ENCODE peak calls at places on chromosomes 6 and 20, in eight cellular contexts. I is left lung; S is breast epithelium; T is CD8-positive, alpha-beta T cell; O is heart right ventricle; K is psoas muscle; F is pancreas; G is A673. D is an unnamed sample. For H3K4me1 and H3K27me3, the result is how much of the 10 kb centered on the place peaks cover.

GRCh38 chr6:31922942-31923341 is 4.6 kb upstream of the C2 start:
- DNase-seq in I (no peak), S (no peak), T (peak), O (no peak), K (no peak), F (no peak), G (no peak), D (no peak)

GRCh38 chr6:92810913-92811312 is 608.4 kb downstream of the EPHA7 start:
- DNase-seq in I (no peak), S (no peak), T (no peak), O (no peak), K (no peak), F (peak), G (peak), D (peak)

GRCh38 chr20:14609328-14610221 is 272.2 kb upstream of the FLRT3 start:
- DNase-seq in I (no peak), S (no peak), T (no peak), O (no peak), K (no peak), F (no peak), G (no peak), D (no peak)

GRCh38 chr6:40482532-40482931 is 104.6 kb downstream of the LRFN2 start:
- DNase-seq in I (no peak), S (no peak), T (no peak), O (no peak), K (no peak), F (no peak), G (no peak), D (no peak)

GRCh38 chr6:134636221-134636830 is 313.6 kb downstream of the ALDH8A1 start:
- DNase-seq in I (no peak), S (no peak), T (peak), O (no peak), K (no peak), F (no peak), G (peak), D (no peak)

GRCh38 chr6:14452567-14453527 is 335.3 kb downstream of the CD83 start:
- DNase-seq in I (no peak), S (peak), T (peak), O (no peak), K (no peak), F (no peak), G (no peak), D (no peak)

GRCh38 chr20:8670900-8671229 is 398.0 kb upstream of the PLCB4 start:
- DNase-seq in I (no peak), S (no peak), T (no peak), O (no peak), K (no peak), F (no peak), G (no peak), D (peak)

GRCh38 chr20:32977281-32978008 is 26.8 kb downstream of the SUN5 start:
- DNase-seq in I (no peak), S (peak), T (peak), O (no peak), K (no peak), F (no peak), G (no peak), D (no peak)

GRCh38 chr20:38180781-38181180 is 15.7 kb upstream of the TGM2 start:
- DNase-seq in I (no peak), S (no peak), T (no peak), O (no peak), K (no peak), F (no peak), G (no peak), D (no peak)

GRCh38 chr20:23409800-23410199 is 11.5 kb downstream of the NAPB start:
- DNase-seq in I (no peak), S (no peak), T (no peak), O (no peak), K (no peak), F (no peak), G (no peak), D (no peak)

GRCh38 chr6:113873043-113873667 is 16.0 kb downstream of the MARCKS start:
- DNase-seq in I (peak), S (no peak), T (no peak), O (peak), K (peak), F (peak), G (no peak), D (no peak)

GRCh38 chr6:27495386-27496135 is 22.7 kb upstream of the ZNF184 start:
- DNase-seq in I (no peak), S (no peak), T (peak), O (peak), K (peak), F (peak), G (peak), D (peak)

GRCh38 chr20:52446421-52447231 is 255.0 kb upstream of the ZFP64 start:
- DNase-seq in I (no peak), S (no peak), T (no peak), O (no peak), K (no peak), F (no peak), G (no peak), D (peak)

GRCh38 chr6:104414723-104415122 is 445.0 kb downstream of the HACE1 start:
- DNase-seq in I (no peak), S (no peak), T (no peak), O (no peak), K (no peak), F (no peak), G (no peak), D (no peak)

GRCh38 chr6:291148-291696 is 1.1 kb upstream of the DUSP22 start:
- DNase-seq in I (no peak), S (no peak), T (no peak), O (no peak), K (no peak), F (peak), G (no peak), D (no peak)

GRCh38 chr20:830011-830521 is 3.4 kb upstream of the FAM110A start:
- DNase-seq in I (no peak), S (peak), T (no peak), O (no peak), K (no peak), F (no peak), G (no peak), D (no peak)

GRCh38 chr6:21801786-21802610 is 208.4 kb downstream of the SOX4 start:
- DNase-seq in I (no peak), S (no peak), T (no peak), O (no peak), K (no peak), F (no peak), G (peak), D (no peak)

GRCh38 chr20:19750907-19751636 is 7.0 kb upstream of the RIN2 start:
- DNase-seq in I (no peak), S (no peak), T (no peak), O (no peak), K (no peak), F (no peak), G (no peak), D (peak)

GRCh38 chr20:23667666-23668065 is 21.2 kb downstream of the CST4 start:
- DNase-seq in I (no peak), S (no peak), T (no peak), O (no peak), K (no peak), F (no peak), G (no peak), D (no peak)

GRCh38 chr6:19107468-19107867 is 720.3 kb downstream of the RNF144B start:
- DNase-seq in I (no peak), S (no peak), T (no peak), O (no peak), K (no peak), F (no peak), G (no peak), D (no peak)

GRCh38 chr20:38210741-38211140 is 45.7 kb upstream of the TGM2 start:
- DNase-seq in I (no peak), S (no peak), T (no peak), O (no peak), K (no peak), F (no peak), G (no peak), D (no peak)

GRCh38 chr6:169489642-169490408 is 212.0 kb downstream of the WDR27 start:
- DNase-seq in I (no peak), S (no peak), T (no peak), O (no peak), K (no peak), F (no peak), G (no peak), D (no peak)
- TF ChIP-seq CTCF in I (no peak), S (no peak), T (no peak), O (no peak), K (no peak), F (no peak), G (no peak), D (no peak)

GRCh38 chr6:3747100-3747737 is 4.3 kb downstream of the PXDC1 start:
- DNase-seq in I (no peak), S (peak), T (no peak), O (no peak), K (no peak), F (no peak), G (no peak), D (no peak)

GRCh38 chr6:3749390-3749978 is 2.0 kb downstream of the PXDC1 start:
- DNase-seq in I (peak), S (peak), T (no peak), O (no peak), K (no peak), F (peak), G (no peak), D (no peak)

GRCh38 chr6:3748726-3749389 is 2.7 kb downstream of the PXDC1 start:
- DNase-seq in I (no peak), S (no peak), T (no peak), O (no peak), K (no peak), F (no peak), G (no peak), D (no peak)

GRCh38 chr6:3746696-3747095 is 4.8 kb downstream of the PXDC1 start:
- DNase-seq in I (no peak), S (no peak), T (no peak), O (no peak), K (no peak), F (no peak), G (no peak), D (no peak)

GRCh38 chr6:3748208-3748701 is 3.3 kb downstream of the PXDC1 start:
- DNase-seq in I (peak), S (peak), T (no peak), O (peak), K (peak), F (peak), G (peak), D (peak)
- H3K4me1 ChIP-seq in I (under half), S (under half), T (under half), O (half or more), K (half or more), F (under half), G (under half), D (under half)

DNA sequence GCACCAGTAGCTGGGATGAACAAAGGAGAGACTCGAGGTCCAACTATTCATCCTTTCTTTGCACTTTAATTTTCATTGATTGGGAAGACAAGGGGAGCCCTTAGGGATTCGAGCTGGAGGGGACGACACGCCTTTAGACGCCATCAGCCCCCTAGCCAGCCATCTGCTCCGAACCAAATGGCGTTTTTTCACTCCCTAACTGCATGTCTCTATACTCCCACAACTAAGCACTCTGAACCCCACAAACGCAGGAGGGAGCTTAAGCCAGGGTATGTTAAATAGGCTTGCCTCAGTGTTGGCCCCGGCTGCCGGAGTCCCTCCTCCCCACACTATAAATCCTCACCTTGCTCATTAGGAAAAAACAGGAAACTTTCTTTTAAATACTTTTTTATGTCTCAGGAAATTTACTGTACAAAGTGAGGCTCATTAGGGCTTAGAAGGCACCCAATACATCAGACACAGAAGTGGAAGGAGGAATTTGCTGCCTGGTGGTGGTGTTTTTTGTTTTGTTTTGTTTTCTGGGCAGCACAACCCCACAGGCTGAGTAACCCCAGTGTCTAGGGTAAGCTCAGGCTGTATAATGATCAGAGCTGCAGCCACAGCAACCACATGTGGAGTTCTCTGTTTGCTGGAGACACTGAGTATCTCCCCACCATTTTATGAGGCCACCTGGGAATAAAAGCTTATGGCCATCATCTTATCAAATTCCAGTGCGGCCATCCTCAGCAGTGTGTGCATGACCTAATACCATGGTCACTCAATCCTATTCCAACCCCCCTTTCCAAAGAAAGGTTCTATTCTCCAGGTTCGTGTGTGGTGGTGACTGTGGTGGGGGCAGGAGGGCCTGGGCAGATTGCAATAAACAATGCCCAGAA is 3.2 kb upstream of the DLL1 start:
- DNase-seq in I (no peak), S (no peak), T (no peak), O (no peak), K (no peak), F (no peak), G (no peak), D (no peak)
- H3K27me3 ChIP-seq in I (half or more), S (under half), T (under half), O (half or more), K (under half), F (under half), G (half or more), D (half or more)

DNA sequence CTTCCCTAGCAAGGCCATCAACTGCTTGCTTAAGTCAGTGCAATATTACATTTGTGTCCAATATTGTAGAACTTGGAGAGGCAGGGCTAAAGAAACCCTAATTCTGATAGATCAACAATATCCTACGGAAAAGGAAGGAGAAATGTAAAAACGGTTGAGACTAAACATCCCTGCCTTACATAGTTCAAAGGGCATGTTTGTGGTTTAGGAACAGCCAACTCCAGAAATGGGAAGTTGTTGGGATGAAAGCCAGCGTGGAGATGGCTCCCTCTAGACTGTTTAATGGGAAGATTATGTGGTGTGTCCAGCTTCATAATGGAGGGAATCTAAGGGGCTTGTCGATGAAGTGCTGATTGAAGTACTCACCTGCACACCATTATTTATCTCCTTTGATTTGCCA is 145.3 kb upstream of the TENT5A start:
- DNase-seq in I (no peak), S (no peak), T (no peak), O (no peak), K (no peak), F (no peak), G (no peak), D (no peak)
- TF ChIP-seq CTCF in I (no peak), S (no peak), T (no peak), O (no peak), K (no peak), F (no peak), G (no peak), D (no peak)

DNA sequence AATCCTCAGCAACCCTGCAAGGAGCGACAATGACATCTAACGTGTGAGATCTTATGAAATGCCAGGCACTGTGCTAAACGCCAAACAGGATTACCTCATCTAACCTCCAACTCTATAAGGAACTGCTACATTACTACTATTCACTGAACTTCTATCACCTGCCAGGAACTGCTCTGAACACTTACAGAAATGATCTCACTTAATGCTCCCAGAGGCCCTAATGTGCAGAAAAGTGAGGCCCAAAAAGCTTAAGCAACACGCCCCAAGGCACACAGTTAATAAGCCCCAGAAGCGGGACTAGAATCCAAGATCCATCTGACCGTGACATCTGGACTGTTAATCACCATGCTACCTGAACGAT is 28.5 kb downstream of the TRAM2 start:
- DNase-seq in I (no peak), S (no peak), T (no peak), O (no peak), K (no peak), F (no peak), G (no peak), D (no peak)
- H3K4me1 ChIP-seq in I (under half), S (under half), T (under half), O (half or more), K (under half), F (half or more), G (half or more), D (half or more)

DNA sequence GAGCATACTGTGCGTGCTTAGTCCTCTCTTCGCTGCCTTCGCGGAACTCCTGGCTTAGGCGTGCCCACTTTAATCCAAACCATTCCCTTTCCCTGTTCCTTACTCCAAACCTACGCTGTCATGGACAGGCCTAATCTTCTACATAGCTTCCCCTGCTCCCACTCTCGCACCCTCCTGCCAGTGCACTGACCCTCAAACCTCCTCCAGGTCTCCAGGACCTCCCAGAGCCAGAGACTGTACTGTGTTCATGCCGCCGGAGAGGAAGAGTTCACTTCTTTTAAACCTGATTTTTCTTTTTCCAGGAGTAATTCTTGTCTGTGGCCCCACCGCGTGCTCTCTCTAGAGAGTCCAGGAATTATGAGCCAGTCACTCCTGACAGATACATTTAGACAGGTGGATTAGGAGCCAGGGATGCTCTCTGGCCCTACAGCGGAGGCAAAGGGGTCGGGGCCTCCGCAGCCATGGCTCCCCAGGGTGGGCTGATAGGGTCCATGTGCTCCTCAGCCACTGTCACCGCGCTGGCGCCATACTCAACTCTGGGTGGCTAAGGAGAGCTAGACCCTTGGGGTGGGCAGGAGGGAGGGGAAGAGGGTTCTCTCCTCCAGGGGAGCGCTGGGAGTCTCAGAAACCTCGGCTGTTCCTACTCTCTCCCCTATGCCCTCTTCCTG is 1.6 kb upstream of the PAX1 start:
- DNase-seq in I (peak), S (no peak), T (no peak), O (no peak), K (no peak), F (no peak), G (no peak), D (no peak)
- H3K27me3 ChIP-seq in I (half or more), S (half or more), T (under half), O (half or more), K (under half), F (under half), G (half or more), D (half or more)

GRCh38 chr6:56757585-56757984 is 114.9 kb upstream of the DST start:
- DNase-seq in I (no peak), S (no peak), T (no peak), O (no peak), K (no peak), F (no peak), G (peak), D (no peak)
- TF ChIP-seq CTCF in I (no peak), S (peak), T (no peak), O (peak), K (peak), F (no peak), G (peak), D (peak)

DNA sequence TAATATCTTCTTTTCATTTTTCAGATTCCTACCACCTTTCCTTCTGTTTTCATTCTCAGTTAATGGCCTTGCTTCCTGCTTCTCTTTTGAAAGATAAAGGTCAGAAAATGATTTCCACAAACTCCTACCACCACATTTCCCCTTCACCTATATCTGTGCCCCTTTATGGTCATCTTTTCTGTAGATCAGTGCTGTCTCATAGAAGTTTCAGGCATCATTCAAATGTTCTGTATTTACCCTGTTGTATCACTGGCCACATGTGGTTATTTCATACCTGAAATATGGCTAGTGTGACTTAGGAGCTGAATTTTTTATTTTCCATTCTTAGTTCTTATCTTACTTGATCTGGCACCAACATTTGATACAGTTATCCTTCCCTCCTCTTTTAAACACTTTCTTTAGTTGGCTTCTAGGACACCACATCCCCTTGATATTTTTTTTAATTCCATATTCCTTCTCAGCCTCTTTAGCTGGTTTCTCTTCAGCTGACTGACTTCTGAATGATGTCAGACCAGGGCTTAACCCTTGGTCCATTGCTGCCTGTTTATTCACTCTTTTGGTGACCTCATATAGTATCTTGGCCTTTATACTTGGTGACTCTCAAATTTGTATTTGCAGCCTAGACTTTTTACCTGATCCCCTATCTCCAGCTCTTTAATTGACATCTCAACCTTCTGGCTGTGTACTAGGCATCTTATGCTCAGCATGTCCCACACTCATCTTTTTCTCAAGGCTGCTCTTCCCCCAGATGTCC is 81.0 kb downstream of the ATRN start:
- DNase-seq in I (no peak), S (no peak), T (no peak), O (no peak), K (no peak), F (no peak), G (no peak), D (no peak)
- H3K4me1 ChIP-seq in I (under half), S (under half), T (under half), O (under half), K (under half), F (under half), G (under half), D (under half)

GRCh38 chr20:46344488-46345162 is 36.3 kb upstream of the CDH22 start:
- DNase-seq in I (no peak), S (no peak), T (no peak), O (no peak), K (no peak), F (no peak), G (no peak), D (no peak)
- H3K27me3 ChIP-seq in I (under half), S (under half), T (under half), O (under half), K (under half), F (under half), G (under half), D (under half)

D was measured in BE2C.